ENCODE peak calls at places on chromosomes 2 and 18, in four cellular contexts. X, G, C and U are unnamed samples.

GRCh38 chr18:8554354-8554753 is 54.9 kb upstream of the RAB12 start:
- DNase-seq in X (no peak), G (no peak), C (no peak), U (no peak)

GRCh38 chr2:62844311-62845090 is 139.0 kb downstream of the EHBP1 start:
- DNase-seq in X (no peak), G (no peak), C (no peak), U (no peak)

GRCh38 chr2:309148-309969 is 21.5 kb upstream of the ALKAL2 start:
- DNase-seq in X (no peak), G (no peak), C (no peak), U (no peak)

GRCh38 chr2:237474931-237475703 is 11.9 kb upstream of the MLPH start:
- DNase-seq in X (peak; percentile 69), G (peak; percentile 97), C (peak; percentile 88), U (peak; percentile 95)

GRCh38 chr18:78688249-78688648 is 291.4 kb upstream of the SALL3 start:
- DNase-seq in X (no peak), G (no peak), C (no peak), U (no peak)

GRCh38 chr2:51695531-51695930 is 663.6 kb upstream of the NRXN1 start:
- DNase-seq in X (no peak), G (no peak), C (no peak), U (no peak)

GRCh38 chr18:11658019-11658418 is 31.0 kb upstream of the GNAL start:
- DNase-seq in X (no peak), G (no peak), C (no peak), U (no peak)

GRCh38 chr2:189860161-189860560 is 75.9 kb downstream of the PMS1 start:
- DNase-seq in X (no peak), G (no peak), C (no peak), U (no peak)

GRCh38 chr2:163735692-163736432 is at the start of gene FIGN:
- DNase-seq in X (peak; percentile 84), G (peak; percentile 97), C (peak; percentile 75), U (peak; percentile 87)

GRCh38 chr2:60553992-60554648 is 666 bp upstream of the BCL11A start:
- DNase-seq in X (peak; percentile 39), G (peak; percentile 85), C (peak; percentile 70), U (peak; percentile 85)

GRCh38 chr2:241702155-241702404 is 241 bp downstream of the ING5 start:
- DNase-seq in X (peak; percentile 83), G (no peak), C (peak; percentile 89), U (peak; percentile 96)

GRCh38 chr2:172380436-172381274 is 46.7 kb upstream of the ITGA6 start:
- DNase-seq in X (no peak), G (no peak), C (no peak), U (no peak)

GRCh38 chr2:170425291-170425751 is 247.4 kb downstream of the MYO3B start:
- DNase-seq in X (no peak), G (no peak), C (no peak), U (no peak)

GRCh38 chr18:71808576-71808975 is 735.6 kb downstream of the CBLN2 start:
- DNase-seq in X (no peak), G (no peak), C (no peak), U (no peak)

GRCh38 chr2:27833931-27834330 is 56.3 kb downstream of the RBKS start:
- DNase-seq in X (no peak), G (no peak), C (no peak), U (no peak)

GRCh38 chr2:30911327-30911726 is 104.1 kb upstream of the CAPN13 start:
- DNase-seq in X (no peak), G (no peak), C (no peak), U (no peak)

GRCh38 chr2:46803911-46804670 is 111.5 kb downstream of the MCFD2 start:
- DNase-seq in X (no peak), G (no peak), C (no peak), U (no peak)

GRCh38 chr18:13233746-13234527 is 15.4 kb downstream of the LDLRAD4 start:
- DNase-seq in X (no peak), G (peak; percentile 18), C (no peak), U (no peak)

GRCh38 chr2:12110074-12110473 is 363.6 kb downstream of the LPIN1 start:
- DNase-seq in X (no peak), G (no peak), C (no peak), U (no peak)

GRCh38 chr2:241925821-241926441 is 56.4 kb downstream of the RTP5 start:
- DNase-seq in X (peak; percentile 21), G (peak; percentile 94), C (no peak), U (no peak)